ENCODE peak calls at places on chromosomes 3 and 15, in four cellular contexts. One of them, this sample, is unnamed.

GRCh38 chr3:153789380-153789779 is 331.8 kb upstream of the ARHGEF26 start:
- DNase-seq in HEK293T: no peak
- DNase-seq in K562: no peak
- DNase-seq in GM12878: no peak
- DNase-seq in this sample: no peak

GRCh38 chr3:171282041-171282440 is 178.2 kb downstream of the TNIK start:
- DNase-seq in HEK293T: no peak
- DNase-seq in K562: no peak
- DNase-seq in GM12878: no peak
- DNase-seq in this sample: no peak

GRCh38 chr3:116140100-116140689 is 305.1 kb downstream of the LSAMP start:
- DNase-seq in HEK293T: peak; percentile 28
- DNase-seq in K562: peak; percentile 10
- DNase-seq in GM12878: no peak
- DNase-seq in this sample: peak; percentile 9

GRCh38 chr3:112074616-112075497 is 11.3 kb upstream of the C3orf52 start:
- DNase-seq in HEK293T: peak; percentile 27
- DNase-seq in K562: peak; percentile 17
- DNase-seq in GM12878: no peak
- DNase-seq in this sample: peak; percentile 82

GRCh38 chr3:169250000-169250399 is 413.5 kb downstream of the MECOM start:
- DNase-seq in HEK293T: no peak
- DNase-seq in K562: no peak
- DNase-seq in GM12878: no peak
- DNase-seq in this sample: no peak

GRCh38 chr15:37819191-37819590 is 115.2 kb upstream of the TMCO5A start:
- DNase-seq in HEK293T: no peak
- DNase-seq in K562: no peak
- DNase-seq in GM12878: no peak
- DNase-seq in this sample: no peak

GRCh38 chr3:41581700-41582099 is 380.2 kb downstream of the ULK4 start:
- DNase-seq in HEK293T: no peak
- DNase-seq in K562: no peak
- DNase-seq in GM12878: peak; percentile 57
- DNase-seq in this sample: no peak

GRCh38 chr3:71402280-71402679 is 181.2 kb downstream of the FOXP1 start:
- DNase-seq in HEK293T: no peak
- DNase-seq in K562: no peak
- DNase-seq in GM12878: no peak
- DNase-seq in this sample: no peak

GRCh38 chr15:101698314-101698713 is 26.0 kb downstream of the TARS3 start:
- DNase-seq in HEK293T: no peak
- DNase-seq in K562: no peak
- DNase-seq in GM12878: no peak
- DNase-seq in this sample: no peak

GRCh38 chr3:143511174-143511879 is 336.9 kb downstream of the SLC9A9 start:
- DNase-seq in HEK293T: no peak
- DNase-seq in K562: no peak
- DNase-seq in GM12878: no peak
- DNase-seq in this sample: no peak

GRCh38 chr3:148203263-148204010 is 494.3 kb upstream of the AGTR1 start:
- DNase-seq in HEK293T: no peak
- DNase-seq in K562: no peak
- DNase-seq in GM12878: no peak
- DNase-seq in this sample: no peak

GRCh38 chr3:15499536-15499935 is 22.0 kb downstream of the COLQ start:
- DNase-seq in HEK293T: no peak
- DNase-seq in K562: no peak
- DNase-seq in GM12878: no peak
- DNase-seq in this sample: no peak

GRCh38 chr15:40323953-40324937 is 753 bp downstream of the INAFM2 start:
- DNase-seq in HEK293T: no peak
- DNase-seq in K562: peak; percentile 39
- DNase-seq in GM12878: no peak
- DNase-seq in this sample: no peak

GRCh38 chr3:59609967-59610366 is 560.1 kb upstream of the CFAP20DC start:
- DNase-seq in HEK293T: no peak
- DNase-seq in K562: no peak
- DNase-seq in GM12878: no peak
- DNase-seq in this sample: no peak

GRCh38 chr3:176469694-176470205 is 727.5 kb downstream of the TBL1XR1 start:
- DNase-seq in HEK293T: no peak
- DNase-seq in K562: no peak
- DNase-seq in GM12878: no peak
- DNase-seq in this sample: peak; percentile 0

GRCh38 chr3:152466784-152467183 is 198.1 kb downstream of the MBNL1 start:
- DNase-seq in HEK293T: peak; percentile 18
- DNase-seq in K562: peak; percentile 19
- DNase-seq in GM12878: no peak
- DNase-seq in this sample: peak; percentile 51

GRCh38 chr3:177615015-177615414 is 417.7 kb upstream of the TBL1XR1 start:
- DNase-seq in HEK293T: no peak
- DNase-seq in K562: peak; percentile 76
- DNase-seq in GM12878: no peak
- DNase-seq in this sample: peak; percentile 82

GRCh38 chr3:143574933-143575332 is 273.3 kb downstream of the SLC9A9 start:
- DNase-seq in HEK293T: no peak
- DNase-seq in K562: no peak
- DNase-seq in GM12878: no peak
- DNase-seq in this sample: no peak

GRCh38 chr15:57153140-57153539 is 223.2 kb upstream of the CGNL1 start:
- DNase-seq in HEK293T: no peak
- DNase-seq in K562: no peak
- DNase-seq in GM12878: no peak
- DNase-seq in this sample: no peak

GRCh38 chr3:175335229-175335628 is 476.1 kb downstream of the NAALADL2 start:
- DNase-seq in HEK293T: no peak
- DNase-seq in K562: no peak
- DNase-seq in GM12878: no peak
- DNase-seq in this sample: no peak

GRCh38 chr3:37607604-37608003 is 254.1 kb upstream of the CTDSPL start:
- DNase-seq in HEK293T: no peak
- DNase-seq in K562: no peak
- DNase-seq in GM12878: no peak
- DNase-seq in this sample: no peak

GRCh38 chr3:190026154-190026553 is 94.5 kb downstream of the P3H2 start:
- DNase-seq in HEK293T: no peak
- DNase-seq in K562: no peak
- DNase-seq in GM12878: no peak
- DNase-seq in this sample: no peak

GRCh38 chr3:37993067-37993809 is 2.7 kb downstream of the VILL start:
- DNase-seq in HEK293T: no peak
- DNase-seq in K562: no peak
- DNase-seq in GM12878: no peak
- DNase-seq in this sample: no peak

GRCh38 chr3:41327718-41328117 is 128.4 kb downstream of the CTNNB1 start:
- DNase-seq in HEK293T: no peak
- DNase-seq in K562: no peak
- DNase-seq in GM12878: no peak
- DNase-seq in this sample: no peak

GRCh38 chr15:32003558-32003957 is 26.8 kb upstream of the CHRNA7 start:
- DNase-seq in HEK293T: peak; percentile 5
- DNase-seq in K562: no peak
- DNase-seq in GM12878: no peak
- DNase-seq in this sample: no peak

GRCh38 chr3:14870564-14871060 is 51.9 kb downstream of the FGD5 start:
- DNase-seq in HEK293T: no peak
- DNase-seq in K562: no peak
- DNase-seq in GM12878: no peak
- DNase-seq in this sample: no peak

GRCh38 chr3:5260992-5261501 is 73.5 kb downstream of the EDEM1 start:
- DNase-seq in HEK293T: no peak
- DNase-seq in K562: no peak
- DNase-seq in GM12878: no peak
- DNase-seq in this sample: no peak

GRCh38 chr3:32758375-32758753 is 59.4 kb upstream of the TRIM71 start:
- DNase-seq in HEK293T: no peak
- DNase-seq in K562: no peak
- DNase-seq in GM12878: no peak
- DNase-seq in this sample: no peak

GRCh38 chr15:60507596-60508424 is 28.9 kb upstream of the ICE2 start:
- DNase-seq in HEK293T: peak; percentile 49
- DNase-seq in K562: peak; percentile 55
- DNase-seq in GM12878: peak; percentile 83
- DNase-seq in this sample: peak; percentile 43

GRCh38 chr3:69178838-69179739 is 56.7 kb upstream of the LMOD3 start:
- DNase-seq in HEK293T: no peak
- DNase-seq in K562: no peak
- DNase-seq in GM12878: no peak
- DNase-seq in this sample: peak; percentile 93

GRCh38 chr3:8095724-8096123 is 405.9 kb upstream of the LMCD1 start:
- DNase-seq in HEK293T: no peak
- DNase-seq in K562: no peak
- DNase-seq in GM12878: no peak
- DNase-seq in this sample: peak; percentile 21

GRCh38 chr3:65604863-65605526 is 433.7 kb downstream of the MAGI1 start:
- DNase-seq in HEK293T: no peak
- DNase-seq in K562: peak; percentile 57
- DNase-seq in GM12878: no peak
- DNase-seq in this sample: no peak

GRCh38 chr3:38657369-38657768 is 7.9 kb upstream of the SCN5A start:
- DNase-seq in HEK293T: no peak
- DNase-seq in K562: no peak
- DNase-seq in GM12878: no peak
- DNase-seq in this sample: no peak

GRCh38 chr15:60255390-60255789 is 142.4 kb downstream of the ANXA2 start:
- DNase-seq in HEK293T: no peak
- DNase-seq in K562: no peak
- DNase-seq in GM12878: peak; percentile 30
- DNase-seq in this sample: peak; percentile 68

GRCh38 chr3:12608368-12608767 is 51.5 kb downstream of the MKRN2 start:
- DNase-seq in HEK293T: no peak
- DNase-seq in K562: no peak
- DNase-seq in GM12878: no peak
- DNase-seq in this sample: no peak

GRCh38 chr3:186216903-186217819 is 108.3 kb upstream of the ETV5 start:
- DNase-seq in HEK293T: no peak
- DNase-seq in K562: no peak
- DNase-seq in GM12878: no peak
- DNase-seq in this sample: no peak

GRCh38 chr3:186218423-186218822 is 109.5 kb upstream of the ETV5 start:
- DNase-seq in HEK293T: no peak
- DNase-seq in K562: no peak
- DNase-seq in GM12878: no peak
- DNase-seq in this sample: no peak

GRCh38 chr3:186219211-186219638 is 110.3 kb upstream of the ETV5 start:
- DNase-seq in HEK293T: no peak
- DNase-seq in K562: no peak
- DNase-seq in GM12878: no peak
- DNase-seq in this sample: no peak

GRCh38 chr3:186220365-186220764 is 111.5 kb upstream of the ETV5 start:
- DNase-seq in HEK293T: no peak
- DNase-seq in K562: no peak
- DNase-seq in GM12878: no peak
- DNase-seq in this sample: no peak

GRCh38 chr3:186217820-186218164 is 108.9 kb upstream of the ETV5 start:
- DNase-seq in HEK293T: no peak
- DNase-seq in K562: no peak
- DNase-seq in GM12878: peak; percentile 63
- DNase-seq in this sample: peak; percentile 76
- TF ChIP-seq TARDBP in HEK293T: no peak
- TF ChIP-seq TARDBP in K562: no peak
- TF ChIP-seq TARDBP in GM12878: no peak
- TF ChIP-seq TARDBP in this sample: no peak

GRCh38 chr3:129121016-129121791 is 400 bp downstream of the RAB43 start:
- DNase-seq in HEK293T: no peak
- DNase-seq in K562: no peak
- DNase-seq in GM12878: no peak
- DNase-seq in this sample: no peak
- TF ChIP-seq TARDBP in HEK293T: no peak
- TF ChIP-seq TARDBP in K562: no peak
- TF ChIP-seq TARDBP in GM12878: no peak
- TF ChIP-seq TARDBP in this sample: no peak

GRCh38 chr3:57600195-57600594 is 3.1 kb upstream of the ARF4 start:
- DNase-seq in HEK293T: no peak
- DNase-seq in K562: no peak
- DNase-seq in GM12878: no peak
- DNase-seq in this sample: no peak

GRCh38 chr3:57594576-57594975 is 2.6 kb downstream of the ARF4 start:
- DNase-seq in HEK293T: no peak
- DNase-seq in K562: no peak
- DNase-seq in GM12878: no peak
- DNase-seq in this sample: no peak

GRCh38 chr3:57597240-57597972 is at the start of gene ARF4:
- DNase-seq in HEK293T: peak; percentile 98
- DNase-seq in K562: peak; percentile 95
- DNase-seq in GM12878: peak; percentile 99
- DNase-seq in this sample: peak; percentile 99

GRCh38 chr3:57596495-57597239 is 477 bp downstream of the ARF4 start:
- DNase-seq in HEK293T: peak; percentile 50
- DNase-seq in K562: peak; percentile 35
- DNase-seq in GM12878: peak; percentile 9
- DNase-seq in this sample: peak; percentile 75

DNA sequence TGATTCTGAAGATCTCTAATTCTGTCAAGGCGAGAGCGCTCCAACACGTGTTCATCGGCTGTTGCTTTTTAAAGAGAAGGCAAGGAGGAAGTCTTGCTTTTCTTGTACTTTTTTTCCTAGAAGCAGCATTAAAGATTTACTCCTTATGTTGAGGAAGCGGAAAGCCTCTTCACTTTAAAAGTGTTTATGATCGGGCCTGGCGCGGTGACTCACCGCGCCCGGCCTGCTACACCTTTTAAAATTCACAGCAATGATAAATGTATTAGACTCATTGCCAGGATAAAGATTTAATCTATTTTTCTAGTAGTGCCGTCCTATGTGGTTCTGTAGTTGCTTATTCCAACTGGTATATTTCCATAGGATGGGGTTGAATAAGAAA is 818 bp upstream of the ARF4 start:
- DNase-seq in HEK293T: no peak
- DNase-seq in K562: no peak
- DNase-seq in GM12878: no peak
- DNase-seq in this sample: no peak
- TF ChIP-seq TARDBP in HEK293T: no peak
- TF ChIP-seq TARDBP in K562: no peak
- TF ChIP-seq TARDBP in GM12878: no peak
- TF ChIP-seq TARDBP in this sample: no peak

GRCh38 chr3:195096484-195097330 is 174.3 kb downstream of the XXYLT1 start:
- DNase-seq in HEK293T: no peak
- DNase-seq in K562: no peak
- DNase-seq in GM12878: no peak
- DNase-seq in this sample: no peak
- TF ChIP-seq TARDBP in HEK293T: no peak
- TF ChIP-seq TARDBP in K562: no peak
- TF ChIP-seq TARDBP in GM12878: no peak
- TF ChIP-seq TARDBP in this sample: no peak

GRCh38 chr3:106349191-106349881 is 480.5 kb upstream of the CBLB start:
- DNase-seq in HEK293T: no peak
- DNase-seq in K562: no peak
- DNase-seq in GM12878: no peak
- DNase-seq in this sample: no peak
- TF ChIP-seq TARDBP in HEK293T: no peak
- TF ChIP-seq TARDBP in K562: no peak
- TF ChIP-seq TARDBP in GM12878: no peak
- TF ChIP-seq TARDBP in this sample: no peak

GRCh38 chr3:49461443-49462171 is 8.5 kb upstream of the DAG1 start:
- DNase-seq in HEK293T: no peak
- DNase-seq in K562: no peak
- DNase-seq in GM12878: no peak
- DNase-seq in this sample: no peak
- TF ChIP-seq TARDBP in HEK293T: no peak
- TF ChIP-seq TARDBP in K562: no peak
- TF ChIP-seq TARDBP in GM12878: no peak
- TF ChIP-seq TARDBP in this sample: no peak